ENCODE peak calls at places on chromosomes 13 and 19, in nine cellular contexts. One of them, this sample, is unnamed.

GRCh38 chr13:80361298-80361697 is 20.4 kb upstream of the SPRY2 start:
- DNase-seq in endothelial cell: no peak
- DNase-seq in T-helper 2 cell: no peak
- DNase-seq in substantia nigra: no peak
- DNase-seq in stimulated activated CD8-positive, alpha-beta memory T cell treated with anti-CD3 and anti-CD28 coated beads, Interleukin-7, amount 100 ng/mL, for 1 hour: no peak
- DNase-seq in C1 segment of cervical spinal cord: no peak
- DNase-seq in fibroblast of the conjunctiva: no peak
- DNase-seq in tibial nerve: no peak
- DNase-seq in NCI-H510A treated with DMSO at 0.1 percent for 48 hours: no peak
- DNase-seq in this sample: no peak

GRCh38 chr13:31204592-31204991 is 4.8 kb downstream of the B3GLCT start:
- DNase-seq in endothelial cell: no peak
- DNase-seq in T-helper 2 cell: peak; percentile 66
- DNase-seq in substantia nigra: no peak
- DNase-seq in stimulated activated CD8-positive, alpha-beta memory T cell treated with anti-CD3 and anti-CD28 coated beads, Interleukin-7, amount 100 ng/mL, for 1 hour: no peak
- DNase-seq in C1 segment of cervical spinal cord: no peak
- DNase-seq in fibroblast of the conjunctiva: no peak
- DNase-seq in tibial nerve: no peak
- DNase-seq in NCI-H510A treated with DMSO at 0.1 percent for 48 hours: no peak
- DNase-seq in this sample: no peak

GRCh38 chr13:71290963-71291937 is 575.8 kb downstream of the DACH1 start:
- DNase-seq in endothelial cell: no peak
- DNase-seq in T-helper 2 cell: peak; percentile 89
- DNase-seq in substantia nigra: no peak
- DNase-seq in stimulated activated CD8-positive, alpha-beta memory T cell treated with anti-CD3 and anti-CD28 coated beads, Interleukin-7, amount 100 ng/mL, for 1 hour: no peak
- DNase-seq in C1 segment of cervical spinal cord: no peak
- DNase-seq in fibroblast of the conjunctiva: no peak
- DNase-seq in tibial nerve: no peak
- DNase-seq in NCI-H510A treated with DMSO at 0.1 percent for 48 hours: no peak
- DNase-seq in this sample: no peak

GRCh38 chr13:33490461-33491327 is 205.1 kb upstream of the STARD13 start:
- DNase-seq in endothelial cell: no peak
- DNase-seq in T-helper 2 cell: no peak
- DNase-seq in substantia nigra: no peak
- DNase-seq in stimulated activated CD8-positive, alpha-beta memory T cell treated with anti-CD3 and anti-CD28 coated beads, Interleukin-7, amount 100 ng/mL, for 1 hour: no peak
- DNase-seq in C1 segment of cervical spinal cord: no peak
- DNase-seq in fibroblast of the conjunctiva: no peak
- DNase-seq in tibial nerve: no peak
- DNase-seq in NCI-H510A treated with DMSO at 0.1 percent for 48 hours: no peak
- DNase-seq in this sample: no peak

GRCh38 chr19:33812388-33813330 is 16.0 kb downstream of the KCTD15 start:
- DNase-seq in endothelial cell: no peak
- DNase-seq in T-helper 2 cell: no peak
- DNase-seq in substantia nigra: no peak
- DNase-seq in stimulated activated CD8-positive, alpha-beta memory T cell treated with anti-CD3 and anti-CD28 coated beads, Interleukin-7, amount 100 ng/mL, for 1 hour: no peak
- DNase-seq in C1 segment of cervical spinal cord: no peak
- DNase-seq in fibroblast of the conjunctiva: no peak
- DNase-seq in tibial nerve: no peak
- DNase-seq in NCI-H510A treated with DMSO at 0.1 percent for 48 hours: no peak
- DNase-seq in this sample: no peak

GRCh38 chr13:47932953-47933687 is 68.0 kb downstream of the SUCLA2 start:
- DNase-seq in endothelial cell: no peak
- DNase-seq in T-helper 2 cell: no peak
- DNase-seq in substantia nigra: no peak
- DNase-seq in stimulated activated CD8-positive, alpha-beta memory T cell treated with anti-CD3 and anti-CD28 coated beads, Interleukin-7, amount 100 ng/mL, for 1 hour: no peak
- DNase-seq in C1 segment of cervical spinal cord: no peak
- DNase-seq in fibroblast of the conjunctiva: no peak
- DNase-seq in tibial nerve: no peak
- DNase-seq in NCI-H510A treated with DMSO at 0.1 percent for 48 hours: no peak
- DNase-seq in this sample: no peak

GRCh38 chr19:11581740-11582139 is 4.3 kb upstream of the ACP5 start:
- DNase-seq in endothelial cell: no peak
- DNase-seq in T-helper 2 cell: peak; percentile 85
- DNase-seq in substantia nigra: no peak
- DNase-seq in stimulated activated CD8-positive, alpha-beta memory T cell treated with anti-CD3 and anti-CD28 coated beads, Interleukin-7, amount 100 ng/mL, for 1 hour: no peak
- DNase-seq in C1 segment of cervical spinal cord: no peak
- DNase-seq in fibroblast of the conjunctiva: no peak
- DNase-seq in tibial nerve: no peak
- DNase-seq in NCI-H510A treated with DMSO at 0.1 percent for 48 hours: no peak
- DNase-seq in this sample: no peak

GRCh38 chr19:49771674-49772139 is 4.9 kb downstream of the AP2A1 start:
- DNase-seq in endothelial cell: no peak
- DNase-seq in T-helper 2 cell: no peak
- DNase-seq in substantia nigra: no peak
- DNase-seq in stimulated activated CD8-positive, alpha-beta memory T cell treated with anti-CD3 and anti-CD28 coated beads, Interleukin-7, amount 100 ng/mL, for 1 hour: no peak
- DNase-seq in C1 segment of cervical spinal cord: no peak
- DNase-seq in fibroblast of the conjunctiva: no peak
- DNase-seq in tibial nerve: no peak
- DNase-seq in NCI-H510A treated with DMSO at 0.1 percent for 48 hours: no peak
- DNase-seq in this sample: no peak

GRCh38 chr19:18388328-18389094 is 2.6 kb downstream of the GDF15 start:
- DNase-seq in endothelial cell: peak; percentile 93
- DNase-seq in T-helper 2 cell: peak; percentile 71
- DNase-seq in substantia nigra: peak; percentile 68
- DNase-seq in stimulated activated CD8-positive, alpha-beta memory T cell treated with anti-CD3 and anti-CD28 coated beads, Interleukin-7, amount 100 ng/mL, for 1 hour: peak; percentile 55
- DNase-seq in C1 segment of cervical spinal cord: peak; percentile 9
- DNase-seq in fibroblast of the conjunctiva: no peak
- DNase-seq in tibial nerve: peak; percentile 61
- DNase-seq in NCI-H510A treated with DMSO at 0.1 percent for 48 hours: peak; percentile 84
- DNase-seq in this sample: no peak

GRCh38 chr13:27264181-27264580 is 6.4 kb upstream of the RASL11A start:
- DNase-seq in endothelial cell: no peak
- DNase-seq in T-helper 2 cell: peak; percentile 27
- DNase-seq in substantia nigra: no peak
- DNase-seq in stimulated activated CD8-positive, alpha-beta memory T cell treated with anti-CD3 and anti-CD28 coated beads, Interleukin-7, amount 100 ng/mL, for 1 hour: no peak
- DNase-seq in C1 segment of cervical spinal cord: no peak
- DNase-seq in fibroblast of the conjunctiva: peak; percentile 26
- DNase-seq in tibial nerve: no peak
- DNase-seq in NCI-H510A treated with DMSO at 0.1 percent for 48 hours: no peak
- DNase-seq in this sample: no peak

GRCh38 chr13:109743706-109744453 is 42.5 kb downstream of the IRS2 start:
- DNase-seq in endothelial cell: peak; percentile 56
- DNase-seq in T-helper 2 cell: peak; percentile 70
- DNase-seq in substantia nigra: no peak
- DNase-seq in stimulated activated CD8-positive, alpha-beta memory T cell treated with anti-CD3 and anti-CD28 coated beads, Interleukin-7, amount 100 ng/mL, for 1 hour: no peak
- DNase-seq in C1 segment of cervical spinal cord: no peak
- DNase-seq in fibroblast of the conjunctiva: peak; percentile 26
- DNase-seq in tibial nerve: no peak
- DNase-seq in NCI-H510A treated with DMSO at 0.1 percent for 48 hours: peak; percentile 43
- DNase-seq in this sample: peak; percentile 11

GRCh38 chr19:42122691-42123607 is 9.3 kb downstream of the POU2F2 start:
- DNase-seq in endothelial cell: no peak
- DNase-seq in T-helper 2 cell: peak; percentile 67
- DNase-seq in substantia nigra: no peak
- DNase-seq in stimulated activated CD8-positive, alpha-beta memory T cell treated with anti-CD3 and anti-CD28 coated beads, Interleukin-7, amount 100 ng/mL, for 1 hour: peak; percentile 31
- DNase-seq in C1 segment of cervical spinal cord: no peak
- DNase-seq in fibroblast of the conjunctiva: no peak
- DNase-seq in tibial nerve: no peak
- DNase-seq in NCI-H510A treated with DMSO at 0.1 percent for 48 hours: no peak
- DNase-seq in this sample: no peak

GRCh38 chr13:27036236-27036981 is 135.2 kb downstream of the USP12 start:
- DNase-seq in endothelial cell: no peak
- DNase-seq in T-helper 2 cell: no peak
- DNase-seq in substantia nigra: no peak
- DNase-seq in stimulated activated CD8-positive, alpha-beta memory T cell treated with anti-CD3 and anti-CD28 coated beads, Interleukin-7, amount 100 ng/mL, for 1 hour: no peak
- DNase-seq in C1 segment of cervical spinal cord: no peak
- DNase-seq in fibroblast of the conjunctiva: peak; percentile 12
- DNase-seq in tibial nerve: no peak
- DNase-seq in NCI-H510A treated with DMSO at 0.1 percent for 48 hours: no peak
- DNase-seq in this sample: no peak

GRCh38 chr13:60229708-60230272 is 66.1 kb upstream of the DIAPH3 start:
- DNase-seq in endothelial cell: no peak
- DNase-seq in T-helper 2 cell: peak; percentile 77
- DNase-seq in substantia nigra: no peak
- DNase-seq in stimulated activated CD8-positive, alpha-beta memory T cell treated with anti-CD3 and anti-CD28 coated beads, Interleukin-7, amount 100 ng/mL, for 1 hour: no peak
- DNase-seq in C1 segment of cervical spinal cord: no peak
- DNase-seq in fibroblast of the conjunctiva: no peak
- DNase-seq in tibial nerve: no peak
- DNase-seq in NCI-H510A treated with DMSO at 0.1 percent for 48 hours: no peak
- DNase-seq in this sample: no peak

GRCh38 chr19:6861683-6862286 is 25.6 kb upstream of the ADGRE1 start:
- DNase-seq in endothelial cell: no peak
- DNase-seq in T-helper 2 cell: no peak
- DNase-seq in substantia nigra: no peak
- DNase-seq in stimulated activated CD8-positive, alpha-beta memory T cell treated with anti-CD3 and anti-CD28 coated beads, Interleukin-7, amount 100 ng/mL, for 1 hour: no peak
- DNase-seq in C1 segment of cervical spinal cord: no peak
- DNase-seq in fibroblast of the conjunctiva: no peak
- DNase-seq in tibial nerve: no peak
- DNase-seq in NCI-H510A treated with DMSO at 0.1 percent for 48 hours: no peak
- DNase-seq in this sample: no peak

GRCh38 chr19:14580623-14581237 is 2.2 kb upstream of the CLEC17A start:
- DNase-seq in endothelial cell: no peak
- DNase-seq in T-helper 2 cell: peak; percentile 27
- DNase-seq in substantia nigra: no peak
- DNase-seq in stimulated activated CD8-positive, alpha-beta memory T cell treated with anti-CD3 and anti-CD28 coated beads, Interleukin-7, amount 100 ng/mL, for 1 hour: no peak
- DNase-seq in C1 segment of cervical spinal cord: no peak
- DNase-seq in fibroblast of the conjunctiva: no peak
- DNase-seq in tibial nerve: no peak
- DNase-seq in NCI-H510A treated with DMSO at 0.1 percent for 48 hours: no peak
- DNase-seq in this sample: no peak

GRCh38 chr19:37997911-37998344 is 90.9 kb downstream of the SIPA1L3 start:
- DNase-seq in endothelial cell: no peak
- DNase-seq in T-helper 2 cell: no peak
- DNase-seq in substantia nigra: no peak
- DNase-seq in stimulated activated CD8-positive, alpha-beta memory T cell treated with anti-CD3 and anti-CD28 coated beads, Interleukin-7, amount 100 ng/mL, for 1 hour: no peak
- DNase-seq in C1 segment of cervical spinal cord: no peak
- DNase-seq in fibroblast of the conjunctiva: peak; percentile 88
- DNase-seq in tibial nerve: no peak
- DNase-seq in NCI-H510A treated with DMSO at 0.1 percent for 48 hours: no peak
- DNase-seq in this sample: peak; percentile 75

GRCh38 chr19:9622531-9622930 is 1.5 kb upstream of the ZNF561 start:
- DNase-seq in endothelial cell: no peak
- DNase-seq in T-helper 2 cell: no peak
- DNase-seq in substantia nigra: no peak
- DNase-seq in stimulated activated CD8-positive, alpha-beta memory T cell treated with anti-CD3 and anti-CD28 coated beads, Interleukin-7, amount 100 ng/mL, for 1 hour: no peak
- DNase-seq in C1 segment of cervical spinal cord: no peak
- DNase-seq in fibroblast of the conjunctiva: no peak
- DNase-seq in tibial nerve: no peak
- DNase-seq in NCI-H510A treated with DMSO at 0.1 percent for 48 hours: no peak
- DNase-seq in this sample: no peak

GRCh38 chr19:18021121-18021755 is 13.3 kb downstream of the ARRDC2 start:
- DNase-seq in endothelial cell: no peak
- DNase-seq in T-helper 2 cell: peak; percentile 46
- DNase-seq in substantia nigra: peak; percentile 67
- DNase-seq in stimulated activated CD8-positive, alpha-beta memory T cell treated with anti-CD3 and anti-CD28 coated beads, Interleukin-7, amount 100 ng/mL, for 1 hour: no peak
- DNase-seq in C1 segment of cervical spinal cord: peak; percentile 55
- DNase-seq in fibroblast of the conjunctiva: no peak
- DNase-seq in tibial nerve: peak; percentile 76
- DNase-seq in NCI-H510A treated with DMSO at 0.1 percent for 48 hours: no peak
- DNase-seq in this sample: no peak

GRCh38 chr19:50546527-50547221 is 21.6 kb downstream of the LRRC4B start:
- DNase-seq in endothelial cell: no peak
- DNase-seq in T-helper 2 cell: no peak
- DNase-seq in substantia nigra: no peak
- DNase-seq in stimulated activated CD8-positive, alpha-beta memory T cell treated with anti-CD3 and anti-CD28 coated beads, Interleukin-7, amount 100 ng/mL, for 1 hour: no peak
- DNase-seq in C1 segment of cervical spinal cord: no peak
- DNase-seq in fibroblast of the conjunctiva: no peak
- DNase-seq in tibial nerve: no peak
- DNase-seq in NCI-H510A treated with DMSO at 0.1 percent for 48 hours: no peak
- DNase-seq in this sample: no peak

GRCh38 chr19:17076539-17076919 is 952 bp downstream of the MYO9B start:
- DNase-seq in endothelial cell: peak; percentile 9
- DNase-seq in T-helper 2 cell: peak; percentile 54
- DNase-seq in substantia nigra: no peak
- DNase-seq in stimulated activated CD8-positive, alpha-beta memory T cell treated with anti-CD3 and anti-CD28 coated beads, Interleukin-7, amount 100 ng/mL, for 1 hour: no peak
- DNase-seq in C1 segment of cervical spinal cord: no peak
- DNase-seq in fibroblast of the conjunctiva: no peak
- DNase-seq in tibial nerve: no peak
- DNase-seq in NCI-H510A treated with DMSO at 0.1 percent for 48 hours: no peak
- DNase-seq in this sample: no peak

GRCh38 chr19:23770672-23771250 is 12.1 kb upstream of the ZNF681 start:
- DNase-seq in endothelial cell: no peak
- DNase-seq in T-helper 2 cell: no peak
- DNase-seq in substantia nigra: no peak
- DNase-seq in stimulated activated CD8-positive, alpha-beta memory T cell treated with anti-CD3 and anti-CD28 coated beads, Interleukin-7, amount 100 ng/mL, for 1 hour: no peak
- DNase-seq in C1 segment of cervical spinal cord: no peak
- DNase-seq in fibroblast of the conjunctiva: no peak
- DNase-seq in tibial nerve: no peak
- DNase-seq in NCI-H510A treated with DMSO at 0.1 percent for 48 hours: no peak
- DNase-seq in this sample: no peak

GRCh38 chr13:107210216-107211010 is 642.5 kb upstream of the ARGLU1 start:
- DNase-seq in endothelial cell: no peak
- DNase-seq in T-helper 2 cell: no peak
- DNase-seq in substantia nigra: no peak
- DNase-seq in stimulated activated CD8-positive, alpha-beta memory T cell treated with anti-CD3 and anti-CD28 coated beads, Interleukin-7, amount 100 ng/mL, for 1 hour: no peak
- DNase-seq in C1 segment of cervical spinal cord: no peak
- DNase-seq in fibroblast of the conjunctiva: no peak
- DNase-seq in tibial nerve: no peak
- DNase-seq in NCI-H510A treated with DMSO at 0.1 percent for 48 hours: peak; percentile 99
- DNase-seq in this sample: no peak

GRCh38 chr13:22793598-22794134 is 387.1 kb upstream of the SGCG start:
- DNase-seq in endothelial cell: no peak
- DNase-seq in T-helper 2 cell: no peak
- DNase-seq in substantia nigra: no peak
- DNase-seq in stimulated activated CD8-positive, alpha-beta memory T cell treated with anti-CD3 and anti-CD28 coated beads, Interleukin-7, amount 100 ng/mL, for 1 hour: no peak
- DNase-seq in C1 segment of cervical spinal cord: no peak
- DNase-seq in fibroblast of the conjunctiva: no peak
- DNase-seq in tibial nerve: no peak
- DNase-seq in NCI-H510A treated with DMSO at 0.1 percent for 48 hours: peak; percentile 30
- DNase-seq in this sample: no peak

GRCh38 chr19:40139533-40140287 is 49.0 kb upstream of the ZNF780A start:
- DNase-seq in endothelial cell: no peak
- DNase-seq in T-helper 2 cell: peak; percentile 62
- DNase-seq in substantia nigra: no peak
- DNase-seq in stimulated activated CD8-positive, alpha-beta memory T cell treated with anti-CD3 and anti-CD28 coated beads, Interleukin-7, amount 100 ng/mL, for 1 hour: no peak
- DNase-seq in C1 segment of cervical spinal cord: no peak
- DNase-seq in fibroblast of the conjunctiva: peak; percentile 43
- DNase-seq in tibial nerve: no peak
- DNase-seq in NCI-H510A treated with DMSO at 0.1 percent for 48 hours: peak; percentile 77
- DNase-seq in this sample: peak; percentile 10

GRCh38 chr13:30731658-30732390 is 3.5 kb upstream of the ALOX5AP start:
- DNase-seq in endothelial cell: no peak
- DNase-seq in T-helper 2 cell: no peak
- DNase-seq in substantia nigra: no peak
- DNase-seq in stimulated activated CD8-positive, alpha-beta memory T cell treated with anti-CD3 and anti-CD28 coated beads, Interleukin-7, amount 100 ng/mL, for 1 hour: no peak
- DNase-seq in C1 segment of cervical spinal cord: no peak
- DNase-seq in fibroblast of the conjunctiva: no peak
- DNase-seq in tibial nerve: no peak
- DNase-seq in NCI-H510A treated with DMSO at 0.1 percent for 48 hours: no peak
- DNase-seq in this sample: no peak

GRCh38 chr13:77810891-77811290 is 107.7 kb downstream of the EDNRB start:
- DNase-seq in endothelial cell: no peak
- DNase-seq in T-helper 2 cell: no peak
- DNase-seq in substantia nigra: no peak
- DNase-seq in stimulated activated CD8-positive, alpha-beta memory T cell treated with anti-CD3 and anti-CD28 coated beads, Interleukin-7, amount 100 ng/mL, for 1 hour: no peak
- DNase-seq in C1 segment of cervical spinal cord: no peak
- DNase-seq in fibroblast of the conjunctiva: no peak
- DNase-seq in tibial nerve: no peak
- DNase-seq in NCI-H510A treated with DMSO at 0.1 percent for 48 hours: no peak
- DNase-seq in this sample: no peak

GRCh38 chr13:35165205-35165604 is 223.1 kb downstream of the NBEA start:
- DNase-seq in endothelial cell: no peak
- DNase-seq in T-helper 2 cell: no peak
- DNase-seq in substantia nigra: no peak
- DNase-seq in stimulated activated CD8-positive, alpha-beta memory T cell treated with anti-CD3 and anti-CD28 coated beads, Interleukin-7, amount 100 ng/mL, for 1 hour: no peak
- DNase-seq in C1 segment of cervical spinal cord: no peak
- DNase-seq in fibroblast of the conjunctiva: no peak
- DNase-seq in tibial nerve: no peak
- DNase-seq in NCI-H510A treated with DMSO at 0.1 percent for 48 hours: no peak
- DNase-seq in this sample: no peak

GRCh38 chr19:43936219-43936618 is 1.1 kb upstream of the ZNF45 start:
- DNase-seq in endothelial cell: no peak
- DNase-seq in T-helper 2 cell: no peak
- DNase-seq in substantia nigra: no peak
- DNase-seq in stimulated activated CD8-positive, alpha-beta memory T cell treated with anti-CD3 and anti-CD28 coated beads, Interleukin-7, amount 100 ng/mL, for 1 hour: no peak
- DNase-seq in C1 segment of cervical spinal cord: no peak
- DNase-seq in fibroblast of the conjunctiva: no peak
- DNase-seq in tibial nerve: no peak
- DNase-seq in NCI-H510A treated with DMSO at 0.1 percent for 48 hours: no peak
- DNase-seq in this sample: no peak

GRCh38 chr13:30881191-30881651 is 24.9 kb upstream of the MEDAG start:
- DNase-seq in endothelial cell: no peak
- DNase-seq in T-helper 2 cell: no peak
- DNase-seq in substantia nigra: no peak
- DNase-seq in stimulated activated CD8-positive, alpha-beta memory T cell treated with anti-CD3 and anti-CD28 coated beads, Interleukin-7, amount 100 ng/mL, for 1 hour: no peak
- DNase-seq in C1 segment of cervical spinal cord: no peak
- DNase-seq in fibroblast of the conjunctiva: no peak
- DNase-seq in tibial nerve: no peak
- DNase-seq in NCI-H510A treated with DMSO at 0.1 percent for 48 hours: no peak
- DNase-seq in this sample: no peak

GRCh38 chr19:12247644-12248222 is 47.0 kb downstream of the ZNF44 start:
- DNase-seq in endothelial cell: no peak
- DNase-seq in T-helper 2 cell: no peak
- DNase-seq in substantia nigra: no peak
- DNase-seq in stimulated activated CD8-positive, alpha-beta memory T cell treated with anti-CD3 and anti-CD28 coated beads, Interleukin-7, amount 100 ng/mL, for 1 hour: no peak
- DNase-seq in C1 segment of cervical spinal cord: no peak
- DNase-seq in fibroblast of the conjunctiva: no peak
- DNase-seq in tibial nerve: no peak
- DNase-seq in NCI-H510A treated with DMSO at 0.1 percent for 48 hours: no peak
- DNase-seq in this sample: no peak

This sample was measured in amniotic stem cell.